ENCODE peak calls at places on chromosomes 13 and 19, in seven cellular contexts. One of them, this sample, is unnamed.
A peak's percentile ranks its signal among the peaks of the same experiment; 100 is the strongest.

GRCh38 chr13:73598021-73598712 is 536.0 kb downstream of the KLF12 start:
- DNase-seq in transverse colon: no peak
- DNase-seq in stomach: no peak
- DNase-seq in HCT116: no peak
- DNase-seq in breast epithelium: no peak
- DNase-seq in K562: no peak
- DNase-seq in suprapubic skin: no peak
- DNase-seq in this sample: no peak

GRCh38 chr19:23772668-23773063 is 14.0 kb upstream of the ZNF681 start:
- DNase-seq in HCT116: no peak
- DNase-seq in transverse colon: no peak
- DNase-seq in suprapubic skin: no peak
- DNase-seq in breast epithelium: no peak
- DNase-seq in K562: no peak
- DNase-seq in stomach: no peak
- DNase-seq in this sample: no peak

GRCh38 chr19:34490141-34490766 is 8.7 kb downstream of the WTIP start:
- DNase-seq in stomach: no peak
- DNase-seq in K562: no peak
- DNase-seq in transverse colon: no peak
- DNase-seq in breast epithelium: peak; percentile 39
- DNase-seq in HCT116: no peak
- DNase-seq in suprapubic skin: no peak
- DNase-seq in this sample: no peak

GRCh38 chr13:80690208-80690607 is 349.3 kb upstream of the SPRY2 start:
- DNase-seq in HCT116: no peak
- DNase-seq in transverse colon: no peak
- DNase-seq in stomach: no peak
- DNase-seq in breast epithelium: no peak
- DNase-seq in suprapubic skin: no peak
- DNase-seq in K562: no peak
- DNase-seq in this sample: no peak

GRCh38 chr13:35712907-35713685 is 236.6 kb upstream of the MAB21L1 start:
- DNase-seq in stomach: no peak
- DNase-seq in HCT116: no peak
- DNase-seq in suprapubic skin: no peak
- DNase-seq in breast epithelium: no peak
- DNase-seq in transverse colon: no peak
- DNase-seq in K562: no peak
- DNase-seq in this sample: no peak

GRCh38 chr13:97191143-97191542 is 31.0 kb upstream of the MBNL2 start:
- DNase-seq in K562: peak; percentile 50
- DNase-seq in transverse colon: no peak
- DNase-seq in breast epithelium: no peak
- DNase-seq in suprapubic skin: no peak
- DNase-seq in stomach: no peak
- DNase-seq in HCT116: no peak
- DNase-seq in this sample: no peak

GRCh38 chr13:101869553-101869952 is 417.1 kb downstream of the ITGBL1 start:
- DNase-seq in K562: no peak
- DNase-seq in HCT116: no peak
- DNase-seq in stomach: no peak
- DNase-seq in suprapubic skin: no peak
- DNase-seq in transverse colon: no peak
- DNase-seq in breast epithelium: no peak
- DNase-seq in this sample: no peak

GRCh38 chr13:93700115-93700514 is 473.5 kb downstream of the GPC6 start:
- DNase-seq in stomach: no peak
- DNase-seq in breast epithelium: no peak
- DNase-seq in HCT116: no peak
- DNase-seq in K562: no peak
- DNase-seq in transverse colon: no peak
- DNase-seq in suprapubic skin: no peak
- DNase-seq in this sample: no peak

GRCh38 chr13:46797468-46798237 is 692 bp upstream of the ESD start:
- DNase-seq in stomach: no peak
- DNase-seq in breast epithelium: no peak
- DNase-seq in suprapubic skin: peak; percentile 44
- DNase-seq in transverse colon: no peak
- DNase-seq in K562: peak; percentile 6
- DNase-seq in HCT116: no peak
- DNase-seq in this sample: no peak

GRCh38 chr13:35470671-35471465 is 5.6 kb downstream of the MAB21L1 start:
- DNase-seq in HCT116: no peak
- DNase-seq in stomach: no peak
- DNase-seq in suprapubic skin: peak; percentile 67
- DNase-seq in transverse colon: peak; percentile 9
- DNase-seq in breast epithelium: no peak
- DNase-seq in K562: no peak
- DNase-seq in this sample: no peak

GRCh38 chr19:33430674-33431277 is 57.3 kb downstream of the CEBPG start:
- DNase-seq in stomach: peak; percentile 71
- DNase-seq in K562: peak; percentile 74
- DNase-seq in breast epithelium: peak; percentile 76
- DNase-seq in suprapubic skin: no peak
- DNase-seq in HCT116: peak; percentile 22
- DNase-seq in transverse colon: peak; percentile 67
- DNase-seq in this sample: peak; percentile 68

GRCh38 chr19:14413765-14414171 is 5.4 kb downstream of the DDX39A start:
- DNase-seq in K562: no peak
- DNase-seq in stomach: no peak
- DNase-seq in HCT116: no peak
- DNase-seq in breast epithelium: no peak
- DNase-seq in transverse colon: no peak
- DNase-seq in suprapubic skin: no peak
- DNase-seq in this sample: no peak

GRCh38 chr19:41994521-41994971 is 516 bp upstream of the ATP1A3 start:
- DNase-seq in transverse colon: no peak
- DNase-seq in suprapubic skin: no peak
- DNase-seq in HCT116: no peak
- DNase-seq in K562: no peak
- DNase-seq in breast epithelium: no peak
- DNase-seq in stomach: no peak
- DNase-seq in this sample: no peak

GRCh38 chr13:99883805-99884204 is 87.8 kb downstream of the ZIC5 start:
- DNase-seq in K562: no peak
- DNase-seq in transverse colon: no peak
- DNase-seq in HCT116: no peak
- DNase-seq in stomach: no peak
- DNase-seq in suprapubic skin: no peak
- DNase-seq in breast epithelium: no peak
- DNase-seq in this sample: no peak

GRCh38 chr19:15401397-15401710 is 17.4 kb downstream of the AKAP8L start:
- DNase-seq in suprapubic skin: no peak
- DNase-seq in stomach: no peak
- DNase-seq in K562: no peak
- DNase-seq in HCT116: no peak
- DNase-seq in breast epithelium: no peak
- DNase-seq in transverse colon: no peak
- DNase-seq in this sample: no peak

GRCh38 chr13:51935326-51936171 is 73.8 kb downstream of the CCDC70 start:
- DNase-seq in breast epithelium: no peak
- DNase-seq in stomach: peak; percentile 59
- DNase-seq in transverse colon: peak; percentile 54
- DNase-seq in K562: peak; percentile 26
- DNase-seq in suprapubic skin: no peak
- DNase-seq in HCT116: peak; percentile 19
- DNase-seq in this sample: no peak

GRCh38 chr19:18058208-18059009 is 28.3 kb downstream of the IL12RB1 start:
- DNase-seq in breast epithelium: peak; percentile 83
- DNase-seq in HCT116: peak; percentile 26
- DNase-seq in K562: peak; percentile 85
- DNase-seq in suprapubic skin: peak; percentile 86
- DNase-seq in stomach: peak; percentile 81
- DNase-seq in transverse colon: peak; percentile 81
- DNase-seq in this sample: peak; percentile 87

GRCh38 chr19:16316506-16316882 is 8.1 kb upstream of the KLF2 start:
- DNase-seq in K562: no peak
- DNase-seq in stomach: no peak
- DNase-seq in suprapubic skin: no peak
- DNase-seq in HCT116: no peak
- DNase-seq in transverse colon: no peak
- DNase-seq in breast epithelium: no peak
- DNase-seq in this sample: no peak

GRCh38 chr13:95784161-95784880 is 107.4 kb downstream of the DNAJC3 start:
- DNase-seq in stomach: no peak
- DNase-seq in transverse colon: no peak
- DNase-seq in breast epithelium: no peak
- DNase-seq in suprapubic skin: no peak
- DNase-seq in HCT116: no peak
- DNase-seq in K562: no peak
- DNase-seq in this sample: no peak

GRCh38 chr19:39996218-39996810 is 546 bp upstream of the ZNF546 start:
- DNase-seq in K562: peak; percentile 35
- DNase-seq in stomach: no peak
- DNase-seq in breast epithelium: no peak
- DNase-seq in transverse colon: peak; percentile 17
- DNase-seq in HCT116: peak; percentile 29
- DNase-seq in suprapubic skin: no peak
- DNase-seq in this sample: no peak

GRCh38 chr19:40671404-40671803 is 19.0 kb downstream of the NUMBL start:
- DNase-seq in K562: no peak
- DNase-seq in suprapubic skin: no peak
- DNase-seq in HCT116: no peak
- DNase-seq in breast epithelium: no peak
- DNase-seq in transverse colon: no peak
- DNase-seq in stomach: no peak
- DNase-seq in this sample: no peak

GRCh38 chr19:37977391-37977790 is 70.4 kb downstream of the SIPA1L3 start:
- DNase-seq in transverse colon: no peak
- DNase-seq in stomach: no peak
- DNase-seq in breast epithelium: no peak
- DNase-seq in K562: no peak
- DNase-seq in HCT116: no peak
- DNase-seq in suprapubic skin: no peak
- DNase-seq in this sample: no peak

GRCh38 chr19:42066075-42066754 is 3.8 kb downstream of the GRIK5 start:
- DNase-seq in transverse colon: no peak
- DNase-seq in suprapubic skin: no peak
- DNase-seq in HCT116: no peak
- DNase-seq in K562: peak; percentile 75
- DNase-seq in stomach: no peak
- DNase-seq in breast epithelium: no peak
- DNase-seq in this sample: no peak

GRCh38 chr19:38321646-38322323 is 2.1 kb downstream of the KCNK6 start:
- DNase-seq in transverse colon: peak; percentile 58
- DNase-seq in HCT116: no peak
- DNase-seq in breast epithelium: no peak
- DNase-seq in K562: no peak
- DNase-seq in suprapubic skin: no peak
- DNase-seq in stomach: no peak
- DNase-seq in this sample: no peak

GRCh38 chr19:53885036-53885435 is 3.0 kb downstream of the PRKCG start:
- DNase-seq in suprapubic skin: no peak
- DNase-seq in HCT116: no peak
- DNase-seq in breast epithelium: no peak
- DNase-seq in K562: no peak
- DNase-seq in stomach: no peak
- DNase-seq in transverse colon: no peak
- DNase-seq in this sample: no peak
- TF ChIP-seq POLR2A in suprapubic skin: no peak
- TF ChIP-seq POLR2A in HCT116: no peak
- TF ChIP-seq POLR2A in breast epithelium: no peak
- TF ChIP-seq POLR2A in K562: no peak
- TF ChIP-seq POLR2A in stomach: no peak
- TF ChIP-seq POLR2A in transverse colon: no peak
- TF ChIP-seq POLR2A in this sample: no peak

DNA sequence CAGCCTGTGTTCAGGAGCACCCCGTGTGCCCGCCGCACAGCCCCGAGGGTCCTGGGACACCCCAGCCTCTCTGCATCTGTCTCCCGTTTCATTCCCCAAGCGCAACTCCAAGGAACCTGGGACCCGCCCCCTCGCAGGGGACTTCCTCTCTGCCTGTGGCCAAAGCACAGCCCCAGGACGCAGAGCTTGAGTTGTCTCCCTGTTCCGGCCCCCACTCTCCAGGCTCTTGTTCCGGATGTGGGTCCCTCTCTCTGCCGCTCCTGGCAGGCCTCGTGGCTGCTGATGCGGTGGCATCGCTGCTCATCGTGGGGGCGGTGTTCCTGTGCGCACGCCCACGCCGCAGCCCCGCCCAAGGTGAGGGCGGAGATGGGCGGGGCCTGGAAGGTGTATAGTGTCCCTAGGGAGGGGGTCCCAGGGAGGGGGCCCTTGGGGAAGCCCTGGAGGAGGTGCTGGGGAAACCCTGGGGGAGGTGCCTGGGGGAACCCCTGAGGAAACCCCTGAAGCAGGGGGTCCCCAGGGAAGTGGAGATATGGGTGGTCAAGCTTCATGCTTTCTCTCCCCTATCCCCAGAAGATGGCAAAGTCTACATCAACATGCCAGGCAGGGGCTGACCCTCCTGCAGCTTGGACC is 1.3 kb downstream of the HCST start:
- DNase-seq in breast epithelium: no peak
- DNase-seq in K562: peak; percentile 80
- DNase-seq in suprapubic skin: peak; percentile 87
- DNase-seq in stomach: peak; percentile 77
- DNase-seq in transverse colon: peak; percentile 86
- DNase-seq in HCT116: no peak
- DNase-seq in this sample: peak; percentile 68
- TF ChIP-seq POLR2AphosphoS5 in breast epithelium: no peak
- TF ChIP-seq POLR2AphosphoS5 in K562: peak; percentile 18
- TF ChIP-seq POLR2AphosphoS5 in suprapubic skin: no peak
- TF ChIP-seq POLR2AphosphoS5 in stomach: peak; percentile 66
- TF ChIP-seq POLR2AphosphoS5 in transverse colon: peak; percentile 54
- TF ChIP-seq POLR2AphosphoS5 in HCT116: peak; percentile 72
- TF ChIP-seq POLR2AphosphoS5 in this sample: peak; percentile 66

DNA sequence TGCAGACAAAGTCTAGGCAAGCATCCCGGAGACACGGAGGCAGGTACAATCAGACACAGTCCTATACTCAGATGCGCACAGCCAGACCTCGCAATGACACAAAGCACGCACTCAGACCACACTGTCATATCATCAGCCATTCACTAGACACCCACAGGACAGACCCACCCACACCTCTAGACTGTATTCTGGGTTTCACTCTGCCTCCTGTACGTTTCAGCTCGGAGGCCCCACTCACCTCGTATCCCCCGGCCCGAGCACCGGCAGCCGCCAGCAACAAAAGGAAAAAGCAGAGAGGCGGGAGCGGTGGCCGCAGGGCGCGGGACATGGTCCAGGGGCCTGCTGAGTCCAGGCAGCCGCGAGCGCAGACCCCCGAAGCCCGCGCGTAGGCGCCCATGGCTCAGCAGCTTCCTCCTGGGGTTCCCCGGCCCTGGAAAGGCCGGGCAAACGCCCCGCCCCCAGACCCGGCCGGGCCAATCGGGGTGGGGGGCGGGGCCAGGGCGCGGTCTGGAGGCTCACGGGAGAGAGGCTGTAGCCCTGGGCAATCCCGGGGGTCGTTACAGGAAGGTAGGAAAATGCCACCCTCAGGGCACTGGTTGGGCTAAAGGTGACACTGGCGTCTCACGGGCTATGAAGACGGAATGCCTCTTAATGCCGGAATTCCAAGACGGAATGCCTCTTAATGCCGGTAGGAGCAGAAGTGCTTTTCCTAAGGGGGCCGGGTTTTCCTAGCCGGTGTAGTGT is at the start of the genes MAN2B1 and WDR83:
- DNase-seq in suprapubic skin: peak; percentile 85
- DNase-seq in HCT116: no peak
- DNase-seq in K562: peak; percentile 96
- DNase-seq in breast epithelium: peak; percentile 61
- DNase-seq in stomach: peak; percentile 81
- DNase-seq in transverse colon: peak; percentile 83
- DNase-seq in this sample: peak; percentile 89
- TF ChIP-seq POLR2A in suprapubic skin: no peak
- TF ChIP-seq POLR2A in HCT116: no peak
- TF ChIP-seq POLR2A in K562: peak; percentile 55
- TF ChIP-seq POLR2A in breast epithelium: no peak
- TF ChIP-seq POLR2A in stomach: no peak
- TF ChIP-seq POLR2A in transverse colon: peak; percentile 37
- TF ChIP-seq POLR2A in this sample: peak; percentile 43

GRCh38 chr19:1260749-1261511 is 8.2 kb upstream of the CIRBP start:
- DNase-seq in transverse colon: peak; percentile 98
- DNase-seq in K562: peak; percentile 96
- DNase-seq in breast epithelium: peak; percentile 95
- DNase-seq in suprapubic skin: peak; percentile 97
- DNase-seq in HCT116: peak; percentile 91
- DNase-seq in stomach: peak; percentile 97
- DNase-seq in this sample: peak; percentile 96
- TF ChIP-seq POLR2AphosphoS5 in transverse colon: peak; percentile 92
- TF ChIP-seq POLR2AphosphoS5 in K562: no peak
- TF ChIP-seq POLR2AphosphoS5 in breast epithelium: peak; percentile 61
- TF ChIP-seq POLR2AphosphoS5 in suprapubic skin: no peak
- TF ChIP-seq POLR2AphosphoS5 in HCT116: peak; percentile 71
- TF ChIP-seq POLR2AphosphoS5 in stomach: peak; percentile 78
- TF ChIP-seq POLR2AphosphoS5 in this sample: no peak

This sample was measured in GM12891.